ENCODE peak calls at places on chromosomes 1 and 21, in five cellular contexts. N is nephron progenitor cell, G is mesothelial cell of epicardium, S is OCI-LY7, Z is stomach. Y is an unnamed sample.

GRCh38 chr21:46196733-46197132 is 12.5 kb upstream of the SPATC1L start:
- DNase-seq in G (peak), S (no peak), Z (peak), N (no peak), Y (no peak)

GRCh38 chr1:37473431-37474050 is 839 bp upstream of the ZC3H12A start:
- DNase-seq in Z (no peak), S (peak), N (no peak), G (no peak), Y (no peak)

GRCh38 chr1:9910425-9911178 is 533 bp upstream of the CTNNBIP1 start:
- DNase-seq in N (peak), Z (peak), G (peak), S (peak), Y (peak)

GRCh38 chr21:35039595-35040291 is 9.4 kb downstream of the RUNX1 start:
- DNase-seq in N (no peak), G (no peak), Z (no peak), S (peak), Y (no peak)

GRCh38 chr1:76951185-76951584 is 83.9 kb downstream of the ST6GALNAC5 start:
- DNase-seq in S (no peak), Z (no peak), N (no peak), G (no peak), Y (no peak)

GRCh38 chr21:42317826-42318746 is 2.9 kb upstream of the TFF3 start:
- DNase-seq in N (no peak), G (no peak), Z (no peak), S (no peak), Y (no peak)

GRCh38 chr1:208369050-208369449 is 124.9 kb upstream of the PLXNA2 start:
- DNase-seq in G (no peak), N (no peak), S (no peak), Z (no peak), Y (no peak)

GRCh38 chr1:20187103-20187812 is 940 bp upstream of the PLA2G2C start:
- DNase-seq in G (no peak), Z (peak), N (no peak), S (no peak), Y (no peak)

GRCh38 chr1:246450485-246451251 is 56.4 kb downstream of the SMYD3 start:
- DNase-seq in Z (no peak), N (no peak), S (peak), G (no peak), Y (no peak)

GRCh38 chr1:96698332-96698983 is 23.1 kb upstream of the PTBP2 start:
- DNase-seq in S (no peak), G (no peak), N (no peak), Z (no peak), Y (no peak)

GRCh38 chr1:51946300-51946699 is 44.2 kb downstream of the RAB3B start:
- DNase-seq in S (no peak), G (no peak), N (no peak), Z (no peak), Y (no peak)

GRCh38 chr1:30888391-30888790 is 20.2 kb downstream of the SDC3 start:
- DNase-seq in G (no peak), N (peak), S (no peak), Z (no peak), Y (no peak)

GRCh38 chr1:212561501-212561931 is 47.0 kb upstream of the ATF3 start:
- DNase-seq in G (no peak), S (no peak), Z (no peak), N (no peak), Y (no peak)

GRCh38 chr1:232211149-232211548 is 418.8 kb downstream of the SIPA1L2 start:
- DNase-seq in S (peak), G (no peak), N (peak), Z (no peak), Y (no peak)

GRCh38 chr1:34199927-34200326 is 23.2 kb downstream of the C1orf94 start:
- DNase-seq in N (no peak), G (no peak), Z (no peak), S (no peak), Y (no peak)

GRCh38 chr1:57319165-57319564 is 104.7 kb downstream of the DAB1 start:
- DNase-seq in S (no peak), Z (no peak), G (no peak), N (no peak), Y (no peak)

GRCh38 chr1:61226791-61227567 is 144.6 kb downstream of the NFIA start:
- DNase-seq in Z (peak), G (no peak), N (no peak), S (no peak), Y (no peak)

GRCh38 chr21:46455575-46456385 is 2.9 kb upstream of the DIP2A start:
- DNase-seq in S (no peak), G (no peak), Z (no peak), N (no peak), Y (no peak)

GRCh38 chr1:239976130-239976968 is 115.3 kb upstream of the FMN2 start:
- DNase-seq in N (peak), G (peak), S (peak), Z (peak), Y (peak)

GRCh38 chr1:208525417-208525816 is 281.2 kb upstream of the PLXNA2 start:
- DNase-seq in N (no peak), S (no peak), G (no peak), Z (no peak), Y (no peak)

GRCh38 chr1:59150537-59151386 is 146.1 kb upstream of the FGGY start:
- DNase-seq in Z (peak), S (no peak), N (no peak), G (no peak), Y (no peak)

GRCh38 chr1:208781391-208782035 is 537.3 kb upstream of the PLXNA2 start:
- DNase-seq in G (no peak), S (no peak), N (no peak), Z (no peak), Y (no peak)

GRCh38 chr1:237070519-237070918 is 28.5 kb downstream of the RYR2 start:
- DNase-seq in G (no peak), S (no peak), Z (no peak), N (no peak), Y (no peak)

GRCh38 chr1:185408675-185409270 is 91.7 kb upstream of the IVNS1ABP start:
- DNase-seq in G (no peak), Z (no peak), S (no peak), N (no peak), Y (no peak)

GRCh38 chr1:9792156-9793042 is 31.4 kb downstream of the CLSTN1 start:
- DNase-seq in S (no peak), G (no peak), Z (no peak), N (peak), Y (no peak)

GRCh38 chr1:208410409-208410808 is 166.2 kb upstream of the PLXNA2 start:
- DNase-seq in N (no peak), Z (no peak), S (no peak), G (no peak), Y (no peak)

GRCh38 chr1:41823453-41823852 is 95.3 kb downstream of the HIVEP3 start:
- DNase-seq in N (peak), Z (peak), G (no peak), S (no peak), Y (peak)

GRCh38 chr1:32742132-32742947 is 39.8 kb upstream of the SYNC start:
- DNase-seq in Z (peak), G (peak), N (no peak), S (no peak), Y (peak)

GRCh38 chr21:39676054-39676771 is 63.5 kb downstream of the B3GALT5 start:
- DNase-seq in S (no peak), G (peak), Z (no peak), N (no peak), Y (no peak)

GRCh38 chr1:116252785-116253184 is 120.3 kb upstream of the ATP1A1 start:
- DNase-seq in G (no peak), S (peak), Z (no peak), N (no peak), Y (no peak)

GRCh38 chr1:222167896-222168295 is 380.0 kb downstream of the HHIPL2 start:
- DNase-seq in Z (no peak), S (no peak), N (no peak), G (no peak), Y (no peak)

GRCh38 chr21:40635336-40635735 is 211.6 kb downstream of the DSCAM start:
- DNase-seq in N (no peak), S (no peak), Z (no peak), G (no peak), Y (no peak)

GRCh38 chr21:31772674-31773555 is 41.0 kb upstream of the SCAF4 start:
- DNase-seq in Z (no peak), S (peak), N (no peak), G (no peak), Y (no peak)

GRCh38 chr1:85078903-85079302 is 30.6 kb upstream of the MCOLN3 start:
- DNase-seq in N (no peak), S (peak), G (no peak), Z (no peak), Y (no peak)

GRCh38 chr1:229620876-229621275 is 5.0 kb downstream of the TAF5L start:
- DNase-seq in G (no peak), N (no peak), Z (no peak), S (no peak), Y (no peak)

GRCh38 chr1:95953668-95954067 is 719.7 kb downstream of the RWDD3 start:
- DNase-seq in Z (no peak), N (no peak), S (no peak), G (no peak), Y (no peak)

GRCh38 chr1:221035680-221036153 is 156.5 kb downstream of the HLX start:
- DNase-seq in N (no peak), S (no peak), G (no peak), Z (no peak), Y (no peak)

GRCh38 chr1:221030121-221030649 is 150.9 kb downstream of the HLX start:
- DNase-seq in Z (no peak), N (no peak), S (no peak), G (no peak), Y (no peak)

GRCh38 chr1:221032616-221033342 is 153.5 kb downstream of the HLX start:
- DNase-seq in S (no peak), Z (no peak), N (no peak), G (no peak), Y (no peak)

GRCh38 chr1:221031890-221032222 is 152.6 kb downstream of the HLX start:
- DNase-seq in Z (no peak), S (no peak), N (no peak), G (no peak), Y (no peak)

GRCh38 chr1:221031015-221031889 is 152.0 kb downstream of the HLX start:
- DNase-seq in S (no peak), Z (no peak), G (no peak), N (no peak), Y (no peak)
- TF ChIP-seq CTCF in S (no peak), Z (no peak), G (no peak), N (no peak), Y (no peak)

DNA sequence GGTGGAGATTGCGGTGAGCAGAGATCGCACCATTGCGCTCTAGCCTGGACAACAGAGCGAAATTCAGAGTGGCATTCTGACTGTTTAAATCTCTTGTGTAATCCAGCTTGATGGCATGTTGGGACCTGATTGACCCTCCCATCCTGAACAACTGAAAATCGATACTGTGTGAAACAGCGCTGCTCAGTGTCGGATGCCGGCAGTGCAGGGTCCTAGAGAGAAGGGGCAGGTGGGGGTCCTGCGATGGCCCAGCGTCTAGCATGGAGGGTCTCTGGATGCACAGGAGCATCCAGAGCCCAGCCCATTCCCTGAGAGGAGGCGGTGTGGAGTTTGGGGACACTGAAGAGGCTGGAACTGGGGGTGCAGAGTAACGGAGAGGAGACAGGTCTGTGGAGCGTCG is 15.8 kb downstream of the AGT start:
- DNase-seq in S (no peak), G (no peak), Z (no peak), N (no peak), Y (no peak)
- TF ChIP-seq CTCF in S (no peak), G (no peak), Z (no peak), N (no peak), Y (peak)

GRCh38 chr1:226518375-226518774 is 30.2 kb upstream of the STUM start:
- DNase-seq in Z (no peak), S (no peak), N (no peak), G (no peak), Y (no peak)

GRCh38 chr1:226520640-226521355 is 27.8 kb upstream of the STUM start:
- DNase-seq in N (no peak), S (no peak), Z (no peak), G (no peak), Y (no peak)

GRCh38 chr1:226523646-226524406 is 24.7 kb upstream of the STUM start:
- DNase-seq in Z (no peak), G (no peak), S (no peak), N (no peak), Y (no peak)

GRCh38 chr1:226519135-226519534 is 29.4 kb upstream of the STUM start:
- DNase-seq in N (no peak), G (no peak), Z (no peak), S (no peak), Y (no peak)

GRCh38 chr1:226519741-226520598 is 28.6 kb upstream of the STUM start:
- DNase-seq in N (no peak), S (no peak), G (no peak), Z (no peak), Y (no peak)
- TF ChIP-seq CTCF in N (peak), S (no peak), G (no peak), Z (no peak), Y (peak)

GRCh38 chr1:181088079-181089016 is at the start of gene IER5:
- DNase-seq in Z (peak), G (peak), N (peak), S (peak), Y (peak)
- TF ChIP-seq CTCF in Z (no peak), G (no peak), N (no peak), S (no peak), Y (no peak)

GRCh38 chr1:165697881-165698842 is at the start of gene ALDH9A1:
- DNase-seq in S (peak), G (peak), Z (peak), N (peak), Y (peak)
- TF ChIP-seq CTCF in S (peak), G (no peak), Z (peak), N (no peak), Y (peak)

GRCh38 chr1:1230656-1231399 is 973 bp downstream of the SDF4 start:
- DNase-seq in Z (no peak), N (no peak), G (no peak), S (no peak), Y (no peak)
- TF ChIP-seq CTCF in Z (no peak), N (no peak), G (no peak), S (peak), Y (peak)

GRCh38 chr1:13930151-13930550 is 230.2 kb downstream of the PRDM2 start:
- DNase-seq in Z (no peak), G (no peak), S (peak), N (peak), Y (no peak)

GRCh38 chr1:13926556-13926955 is 226.6 kb downstream of the PRDM2 start:
- DNase-seq in Z (no peak), S (no peak), N (no peak), G (no peak), Y (no peak)

GRCh38 chr1:13922440-13922839 is 222.5 kb downstream of the PRDM2 start:
- DNase-seq in N (no peak), S (no peak), Z (no peak), G (no peak), Y (no peak)

DNA sequence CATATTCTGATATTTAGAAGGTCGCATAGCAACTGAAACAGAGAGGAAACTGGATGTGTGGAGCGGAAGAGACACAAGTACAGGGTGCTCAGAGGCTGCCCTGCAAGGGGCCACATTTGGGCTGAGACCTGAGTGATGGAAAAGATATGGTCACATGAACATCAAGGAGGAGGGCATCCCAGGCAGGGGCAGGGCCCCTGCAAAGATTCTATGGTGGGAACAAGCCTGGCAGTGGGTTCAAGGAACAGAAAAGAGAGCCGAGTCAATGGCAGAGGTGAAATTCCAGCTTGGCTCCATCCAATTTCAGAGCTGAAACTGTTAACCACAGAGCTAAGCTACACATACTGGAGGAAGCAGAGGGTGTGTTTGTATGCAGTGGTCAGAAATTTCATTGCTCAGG is 227.7 kb downstream of the PRDM2 start:
- DNase-seq in Z (no peak), S (no peak), G (no peak), N (no peak), Y (no peak)
- TF ChIP-seq CTCF in Z (no peak), S (no peak), G (no peak), N (no peak), Y (no peak)

GRCh38 chr1:206631085-206631509 is 4.2 kb upstream of the DYRK3 start:
- DNase-seq in S (peak), G (no peak), N (peak), Z (peak), Y (no peak)
- TF ChIP-seq CTCF in S (peak), G (no peak), N (no peak), Z (peak), Y (peak)

GRCh38 chr1:11826946-11827345 is 20.6 kb downstream of the NPPA start:
- DNase-seq in N (no peak), Z (no peak), S (no peak), G (no peak), Y (no peak)
- TF ChIP-seq CTCF in N (no peak), Z (no peak), S (no peak), G (no peak), Y (no peak)

GRCh38 chr1:162552684-162553252 is 8.8 kb upstream of the UAP1 start:
- DNase-seq in S (no peak), N (no peak), G (no peak), Z (no peak), Y (no peak)

GRCh38 chr1:162550925-162551324 is 10.6 kb upstream of the UAP1 start:
- DNase-seq in Z (no peak), G (no peak), N (no peak), S (no peak), Y (no peak)

GRCh38 chr1:162557536-162557935 is 4.0 kb upstream of the UAP1 start:
- DNase-seq in N (no peak), S (no peak), Z (peak), G (no peak), Y (no peak)

GRCh38 chr1:162551969-162552683 is 9.4 kb upstream of the UAP1 start:
- DNase-seq in S (no peak), Z (no peak), G (no peak), N (no peak), Y (no peak)

GRCh38 chr1:162554258-162554657 is 7.3 kb upstream of the UAP1 start:
- DNase-seq in G (no peak), Z (no peak), N (no peak), S (no peak), Y (no peak)
- TF ChIP-seq CTCF in G (no peak), Z (no peak), N (no peak), S (no peak), Y (no peak)